ENCODE peak calls at places on chromosomes 3 and 15, in seven cellular contexts. X is right cardiac atrium, J is psoas muscle, D is sigmoid colon, I is OCI-LY7, E is NT2/D1, H is esophagus squamous epithelium. V is an unnamed sample. For H3K9me3, the result is how much of the 10 kb centered on the place peaks cover.

GRCh38 chr3:71602256-71602655 is 18.7 kb upstream of the FOXP1 start:
- DNase-seq in J (no peak), E (no peak), H (no peak), I (no peak), D (no peak), X (no peak), V (no peak)

GRCh38 chr3:151770941-151771340 is 37.2 kb downstream of the AADACL2 start:
- DNase-seq in J (peak), I (no peak), H (no peak), E (no peak), X (peak), D (no peak), V (no peak)

GRCh38 chr3:160091441-160091840 is 102.8 kb downstream of the IL12A start:
- DNase-seq in H (no peak), I (no peak), X (no peak), E (no peak), D (no peak), J (no peak), V (no peak)

GRCh38 chr3:11641316-11641682 is 2.4 kb downstream of the VGLL4 start:
- DNase-seq in J (no peak), H (no peak), E (no peak), I (no peak), D (no peak), X (no peak), V (no peak)

GRCh38 chr3:133463441-133463860 is 63.6 kb downstream of the BFSP2 start:
- DNase-seq in E (no peak), D (no peak), I (peak), H (no peak), J (no peak), X (no peak), V (no peak)

GRCh38 chr15:68731318-68731897 is 89.3 kb downstream of the ANP32A start:
- DNase-seq in D (peak), E (no peak), J (no peak), X (no peak), H (no peak), I (no peak), V (no peak)

GRCh38 chr3:143482106-143483088 is 362.8 kb downstream of the CHST2 start:
- DNase-seq in I (no peak), D (no peak), H (no peak), J (no peak), E (no peak), X (no peak), V (no peak)

GRCh38 chr15:35168464-35168863 is 83.4 kb upstream of the NANOGP8 start:
- DNase-seq in J (no peak), D (no peak), X (no peak), I (no peak), H (no peak), E (no peak), V (no peak)

GRCh38 chr15:77412972-77413371 is 6.9 kb downstream of the PEAK1 start:
- DNase-seq in E (no peak), I (no peak), X (no peak), D (no peak), J (no peak), H (no peak), V (no peak)

GRCh38 chr3:174822320-174822719 is 36.8 kb upstream of the NAALADL2 start:
- DNase-seq in I (no peak), X (no peak), D (no peak), E (no peak), H (no peak), J (no peak), V (no peak)

DNA sequence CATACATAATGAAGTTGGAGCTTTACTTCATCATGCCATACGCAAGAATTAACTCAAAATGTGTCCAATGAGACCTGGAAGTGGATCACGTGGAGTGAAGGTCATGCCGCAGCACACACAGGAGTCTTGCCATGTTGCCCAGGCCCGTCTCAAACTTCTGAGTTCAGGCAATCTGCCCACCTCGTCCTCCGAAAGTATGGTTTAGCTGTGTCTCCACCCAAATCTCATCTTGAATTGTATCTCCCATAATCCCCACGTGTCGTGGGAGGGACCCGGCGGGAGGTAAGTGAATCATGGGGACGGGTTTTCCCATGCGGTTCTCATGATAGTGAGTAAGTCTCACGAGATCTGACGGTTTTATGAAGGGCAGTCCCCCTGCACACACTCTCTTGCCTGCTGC is 25.7 kb downstream of the SPCS1 start:
- DNase-seq in D (no peak), X (no peak), E (no peak), J (no peak), I (no peak), H (no peak), V (no peak)
- H3K9me3 ChIP-seq in D (under half), X (under half), E (under half), J (under half), I (under half), H (under half), V (under half)

GRCh38 chr15:46956456-46956855 is 760.8 kb upstream of the SEMA6D start:
- DNase-seq in H (no peak), X (no peak), I (no peak), J (no peak), E (no peak), D (no peak), V (no peak)

GRCh38 chr15:46961795-46962194 is 755.5 kb upstream of the SEMA6D start:
- DNase-seq in H (no peak), I (no peak), X (no peak), J (no peak), E (no peak), D (no peak), V (no peak)
- H3K9me3 ChIP-seq in H (under half), I (under half), X (under half), J (under half), E (under half), D (under half), V (under half)

GRCh38 chr15:22240951-22241350 is 160.6 kb downstream of the OR4M2 start:
- DNase-seq in E (no peak), J (no peak), I (no peak), H (no peak), D (no peak), X (no peak), V (no peak)

GRCh38 chr15:22239806-22240180 is 159.5 kb downstream of the OR4M2 start:
- DNase-seq in I (no peak), X (no peak), E (no peak), H (no peak), J (no peak), D (no peak), V (no peak)

GRCh38 chr15:22240403-22240802 is 160.1 kb downstream of the OR4M2 start:
- DNase-seq in H (no peak), D (no peak), E (no peak), I (no peak), X (no peak), J (no peak), V (no peak)

GRCh38 chr15:22243440-22244130 is 163.3 kb downstream of the OR4M2 start:
- DNase-seq in I (no peak), H (no peak), X (no peak), E (no peak), J (no peak), D (no peak), V (no peak)

DNA sequence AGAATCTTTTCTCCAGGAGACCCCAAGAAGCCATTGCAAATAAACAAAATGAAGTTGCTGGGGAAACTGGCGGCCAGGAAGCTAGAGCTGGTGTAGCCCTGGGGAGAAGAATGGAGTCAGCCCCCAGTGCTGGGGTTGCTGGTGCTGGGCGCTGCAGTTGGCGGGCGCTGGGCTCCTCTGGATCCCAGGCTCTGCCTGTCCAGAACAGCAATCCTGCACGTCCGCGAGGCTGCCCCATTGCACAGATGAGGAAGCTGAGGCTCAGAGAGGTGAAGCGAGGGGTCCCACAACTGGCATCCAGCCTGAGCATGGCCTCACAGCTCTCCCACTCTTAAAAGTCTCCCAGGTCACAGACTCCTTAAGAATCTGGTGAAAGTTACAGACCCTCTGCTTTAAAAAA is 161.1 kb downstream of the OR4M2 start:
- DNase-seq in J (no peak), E (no peak), X (no peak), I (no peak), H (no peak), D (no peak), V (no peak)
- H3K9me3 ChIP-seq in J (under half), E (under half), X (under half), I (under half), H (under half), D (under half), V (under half)

GRCh38 chr3:13901935-13902584 is 22.2 kb upstream of the WNT7A start:
- DNase-seq in D (no peak), I (no peak), X (no peak), J (no peak), E (no peak), H (no peak), V (no peak)
- H3K9me3 ChIP-seq in D (under half), I (under half), X (under half), J (under half), E (half or more), H (half or more), V (under half)

GRCh38 chr15:25183581-25184330 is 229.0 kb downstream of the SNRPN start:
- DNase-seq in E (no peak), H (no peak), J (peak), D (peak), I (no peak), X (no peak), V (no peak)
- H3K9me3 ChIP-seq in E (under half), H (half or more), J (under half), D (under half), I (under half), X (under half), V (under half)

DNA sequence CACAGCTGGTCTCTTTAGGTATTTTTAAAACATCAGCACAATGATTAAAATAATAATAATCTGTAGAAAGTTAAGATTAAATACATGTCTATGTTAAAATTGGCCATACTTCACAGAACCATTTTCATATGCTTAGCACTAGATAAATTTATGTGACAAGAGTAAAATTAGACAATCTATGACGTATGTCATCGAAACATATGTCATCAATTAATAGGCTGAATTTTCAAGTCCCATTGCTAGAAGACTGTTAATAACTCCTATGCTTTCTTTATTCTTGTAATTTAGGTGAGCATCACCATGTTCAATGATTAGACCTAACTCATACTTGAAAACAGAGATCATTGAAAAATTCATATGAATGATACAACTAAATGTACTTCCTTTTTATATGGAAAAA is 593.3 kb upstream of the KCNMB2 start:
- DNase-seq in H (no peak), D (no peak), X (no peak), I (no peak), J (no peak), E (no peak), V (no peak)
- H3K9me3 ChIP-seq in H (under half), D (under half), X (under half), I (under half), J (under half), E (under half), V (under half)

GRCh38 chr15:25072857-25073476 is 118.2 kb downstream of the SNRPN start:
- DNase-seq in J (no peak), E (no peak), I (no peak), D (no peak), H (no peak), X (no peak), V (no peak)
- H3K9me3 ChIP-seq in J (half or more), E (half or more), I (under half), D (half or more), H (half or more), X (half or more), V (half or more)